ENCODE peak calls at places on chromosome 20, in four cellular contexts. X, M, U and V are unnamed samples.

GRCh38 chr20:50930139-50931047 is 844 bp downstream of the ADNP start:
- DNase-seq in U (peak; percentile 64), M (no peak), X (peak; percentile 3), V (no peak)

GRCh38 chr20:44182135-44182765 is 4.7 kb downstream of the JPH2 start:
- DNase-seq in X (no peak), M (no peak), U (no peak), V (no peak)

GRCh38 chr20:49230021-49230420 is 10.8 kb downstream of the DDX27 start:
- DNase-seq in M (no peak), X (no peak), U (no peak), V (no peak)

GRCh38 chr20:40813213-40813510 is 124.1 kb upstream of the MAFB start:
- DNase-seq in M (no peak), X (no peak), U (no peak), V (no peak)

GRCh38 chr20:58639182-58640146 is 11.6 kb upstream of the STX16 start:
- DNase-seq in X (no peak), U (no peak), M (no peak), V (no peak)

GRCh38 chr20:57920971-57921370 is 211.2 kb upstream of the PMEPA1 start:
- DNase-seq in M (no peak), U (no peak), X (no peak), V (no peak)

GRCh38 chr20:16476032-16476431 is 97.2 kb downstream of the KIF16B start:
- DNase-seq in U (peak; percentile 50), M (no peak), X (no peak), V (no peak)

GRCh38 chr20:57250607-57251343 is 15.7 kb downstream of the BMP7 start:
- DNase-seq in X (no peak), U (no peak), M (no peak), V (peak; percentile 7)

GRCh38 chr20:408843-409696 is 971 bp downstream of the RBCK1 start:
- DNase-seq in U (peak; percentile 16), X (no peak), M (no peak), V (peak; percentile 5)

GRCh38 chr20:63448050-63448449 is 24.4 kb downstream of the KCNQ2 start:
- DNase-seq in X (no peak), M (no peak), U (no peak), V (no peak)

GRCh38 chr20:9344080-9344920 is 170.1 kb upstream of the LAMP5 start:
- DNase-seq in U (no peak), M (no peak), X (no peak), V (no peak)

GRCh38 chr20:25078662-25079061 is 3.3 kb downstream of the VSX1 start:
- DNase-seq in M (no peak), U (no peak), X (no peak), V (no peak)